ENCODE peak calls at places on chromosomes 13 and 19, in seven cellular contexts. T is tibial artery; S is astrocyte of the spinal cord; G is testis; L is CD8-positive, alpha-beta T cell; Z is breast epithelium; B is tibial nerve. F is an unnamed sample.

GRCh38 chr19:58395220-58395978 is at the start of gene RNF225:
- DNase-seq in T (no peak), S (no peak), G (no peak), L (no peak), Z (peak), B (no peak), F (no peak)

GRCh38 chr13:40613192-40613818 is 53.1 kb downstream of the FOXO1 start:
- DNase-seq in T (no peak), S (no peak), G (no peak), L (peak), Z (no peak), B (no peak), F (peak)

GRCh38 chr13:73943137-73943964 is 190.9 kb downstream of the KLF12 start:
- DNase-seq in T (no peak), S (no peak), G (no peak), L (no peak), Z (no peak), B (no peak), F (no peak)

GRCh38 chr13:98482476-98483444 is 94.1 kb downstream of the STK24 start:
- DNase-seq in T (peak), S (peak), G (peak), L (no peak), Z (peak), B (peak), F (no peak)

GRCh38 chr13:113499936-113500335 is 9.4 kb upstream of the DCUN1D2 start:
- DNase-seq in T (no peak), S (peak), G (no peak), L (no peak), Z (no peak), B (no peak), F (no peak)

GRCh38 chr19:42198676-42199439 is 18.6 kb downstream of the DEDD2 start:
- DNase-seq in T (no peak), S (no peak), G (no peak), L (peak), Z (no peak), B (no peak), F (peak)

GRCh38 chr13:39281539-39282150 is 243.4 kb downstream of the NHLRC3 start:
- DNase-seq in T (no peak), S (no peak), G (no peak), L (no peak), Z (no peak), B (no peak), F (no peak)

GRCh38 chr13:98768522-98768921 is 16.1 kb upstream of the SLC15A1 start:
- DNase-seq in T (no peak), S (no peak), G (no peak), L (no peak), Z (no peak), B (no peak), F (no peak)

GRCh38 chr13:30355405-30355741 is 48.0 kb upstream of the KATNAL1 start:
- DNase-seq in T (no peak), S (no peak), G (no peak), L (peak), Z (no peak), B (no peak), F (no peak)

GRCh38 chr19:752652-753517 is 2.0 kb downstream of the MISP start:
- DNase-seq in T (peak), S (peak), G (no peak), L (no peak), Z (peak), B (peak), F (no peak)

GRCh38 chr13:36154567-36155231 is 23.5 kb upstream of the DCLK1 start:
- DNase-seq in T (no peak), S (peak), G (peak), L (no peak), Z (no peak), B (no peak), F (no peak)

GRCh38 chr13:81106348-81106747 is 765.4 kb upstream of the SPRY2 start:
- DNase-seq in T (no peak), S (no peak), G (no peak), L (no peak), Z (no peak), B (no peak), F (no peak)

GRCh38 chr19:40302224-40303011 is 17.3 kb upstream of the AKT2 start:
- DNase-seq in T (no peak), S (no peak), G (peak), L (no peak), Z (no peak), B (no peak), F (no peak)

GRCh38 chr19:32611161-32611560 is 30.2 kb downstream of the PDCD5 start:
- DNase-seq in T (no peak), S (peak), G (no peak), L (no peak), Z (no peak), B (peak), F (no peak)

GRCh38 chr19:19304186-19304975 is 15.9 kb downstream of the SUGP1 start:
- DNase-seq in T (no peak), S (peak), G (peak), L (no peak), Z (no peak), B (no peak), F (no peak)

GRCh38 chr19:12636631-12637030 is 25.9 kb downstream of the ZNF791 start:
- DNase-seq in T (no peak), S (no peak), G (no peak), L (no peak), Z (no peak), B (no peak), F (no peak)

GRCh38 chr19:11400695-11401291 is 16.7 kb upstream of the EPOR start:
- DNase-seq in T (no peak), S (no peak), G (no peak), L (no peak), Z (no peak), B (no peak), F (no peak)

GRCh38 chr13:43245374-43245964 is 222.1 kb downstream of the DNAJC15 start:
- DNase-seq in T (no peak), S (peak), G (no peak), L (no peak), Z (no peak), B (no peak), F (no peak)

GRCh38 chr13:43441916-43442315 is 344.9 kb downstream of the ENOX1 start:
- DNase-seq in T (no peak), S (no peak), G (no peak), L (no peak), Z (no peak), B (no peak), F (no peak)

GRCh38 chr19:13781547-13781946 is 7.3 kb downstream of the C19orf53 start:
- DNase-seq in T (peak), S (peak), G (peak), L (no peak), Z (no peak), B (peak), F (no peak)

GRCh38 chr13:21344662-21345176 is 114.4 kb downstream of the ZDHHC20 start:
- DNase-seq in T (no peak), S (no peak), G (no peak), L (peak), Z (no peak), B (no peak), F (no peak)

GRCh38 chr19:48102870-48103751 is 7.5 kb downstream of the PLA2G4C start:
- DNase-seq in T (no peak), S (peak), G (peak), L (no peak), Z (no peak), B (no peak), F (no peak)

GRCh38 chr19:7746903-7747884 is at the start of gene CD209:
- DNase-seq in T (no peak), S (no peak), G (no peak), L (no peak), Z (peak), B (no peak), F (no peak)

GRCh38 chr13:80338781-80339577 is 1.9 kb downstream of the SPRY2 start:
- DNase-seq in T (peak), S (peak), G (peak), L (no peak), Z (peak), B (peak), F (no peak)

GRCh38 chr13:105982219-105982618 is 553.2 kb downstream of the EFNB2 start:
- DNase-seq in T (no peak), S (no peak), G (no peak), L (no peak), Z (no peak), B (no peak), F (no peak)

DNA sequence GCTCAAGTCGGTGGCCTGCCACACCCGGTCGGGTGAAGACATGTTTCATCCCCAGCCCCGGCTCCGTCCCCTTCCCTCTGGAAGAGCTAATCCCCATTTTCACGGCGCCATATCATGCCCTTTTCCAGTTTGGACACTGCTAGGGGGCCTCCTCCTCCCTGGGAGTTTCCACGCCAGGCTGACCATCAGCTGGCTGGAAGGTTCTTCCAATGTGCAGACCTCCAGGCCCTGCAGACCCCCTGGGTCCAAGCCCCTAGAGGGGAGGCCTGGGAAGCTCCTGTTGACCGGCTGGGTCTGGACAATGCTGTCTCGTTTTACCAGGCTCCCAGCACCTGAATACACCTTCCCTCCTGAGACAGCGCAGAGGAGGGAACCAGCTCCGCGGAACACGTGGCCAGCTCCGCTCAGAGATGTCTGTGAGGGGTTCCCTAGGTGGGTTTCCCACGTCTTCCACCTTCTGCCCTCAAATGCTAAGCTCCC is 44.7 kb upstream of the RANBP3 start:
- DNase-seq in T (no peak), S (no peak), G (no peak), L (no peak), Z (no peak), B (no peak), F (no peak)
- TF ChIP-seq CTCF in T (no peak), S (no peak), G (no peak), L (peak), Z (no peak), B (no peak), F (no peak)

GRCh38 chr19:38255759-38256052 is 468 bp downstream of the PPP1R14A start:
- DNase-seq in T (no peak), S (no peak), G (no peak), L (no peak), Z (no peak), B (no peak), F (no peak)
- H3K4me3 ChIP-seq in T (peak), S (peak), G (peak), L (no peak), Z (peak), B (peak), F (no peak)

GRCh38 chr13:63636231-63636993 is 2220.8 kb upstream of the PCDH20 start:
- DNase-seq in T (no peak), S (peak), G (no peak), L (no peak), Z (no peak), B (no peak), F (no peak)
- TF ChIP-seq CTCF in T (no peak), S (peak), G (no peak), L (no peak), Z (no peak), B (no peak), F (no peak)

DNA sequence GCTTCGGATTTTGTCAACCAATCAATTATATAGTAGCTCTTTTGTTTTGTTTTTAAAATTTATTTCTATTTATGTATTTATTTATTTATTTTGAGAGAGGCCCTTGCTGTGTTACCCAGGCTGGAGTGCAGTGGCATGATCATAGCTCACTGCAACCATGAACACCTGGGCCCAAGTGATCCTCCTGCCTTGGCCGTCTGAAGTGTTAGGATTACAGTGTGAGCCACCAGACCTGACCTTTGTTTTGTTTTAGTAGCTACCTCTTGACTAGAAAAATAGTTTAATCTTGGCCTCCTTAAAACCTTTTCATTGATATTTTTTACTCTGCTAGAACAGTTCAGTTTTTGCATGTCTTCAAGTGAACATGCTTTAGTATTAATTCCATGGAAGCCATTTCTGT is 15.1 kb downstream of the GARRE1 start:
- DNase-seq in T (no peak), S (no peak), G (no peak), L (no peak), Z (no peak), B (no peak), F (no peak)
- H3K4me3 ChIP-seq in T (no peak), S (no peak), G (no peak), L (no peak), Z (peak), B (no peak), F (peak)

DNA sequence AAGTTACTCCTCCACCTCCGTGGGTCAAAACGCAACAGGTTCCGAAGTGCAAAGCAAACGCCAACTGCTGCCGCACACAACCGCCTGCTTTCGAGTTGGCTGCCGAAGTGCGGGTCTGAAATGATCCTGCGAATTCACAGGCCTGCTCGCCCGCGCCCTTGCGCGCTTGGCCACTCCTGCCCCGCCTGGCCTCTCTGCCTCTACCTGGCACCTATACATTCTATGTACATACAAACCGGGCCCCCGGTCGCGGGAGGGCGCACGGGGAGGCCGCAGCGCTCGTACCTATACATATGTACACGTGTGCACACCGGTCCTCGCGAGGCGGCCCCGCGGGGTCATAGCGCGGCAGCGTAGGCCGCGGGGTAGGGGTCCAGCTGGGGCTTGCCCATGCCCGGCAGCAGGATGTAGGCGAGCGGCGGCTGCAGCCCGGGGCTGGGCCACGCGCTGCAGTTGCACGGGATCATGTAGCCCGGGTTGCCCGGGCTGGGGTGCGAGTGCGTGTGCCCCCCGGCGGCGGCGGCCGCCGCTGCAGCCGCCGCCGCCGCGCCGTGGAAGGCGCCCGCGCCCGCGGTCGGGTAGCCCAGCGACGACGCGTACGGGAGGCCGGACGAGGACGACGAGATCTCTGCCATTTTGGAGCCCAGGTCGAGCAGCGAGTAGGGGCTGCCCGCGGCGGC is 1.3 kb downstream of the SOX21 start:
- DNase-seq in T (no peak), S (peak), G (no peak), L (no peak), Z (no peak), B (no peak), F (no peak)
- TF ChIP-seq CTCF in T (no peak), S (no peak), G (no peak), L (no peak), Z (no peak), B (no peak), F (peak)

F was measured in GM12864.